ENCODE peak calls at places on chromosome 11, in five cellular contexts. J is hypothalamus, I is GM20000, L is heart right ventricle, A is GM10248. T is an unnamed sample.

GRCh38 chr11:100827934-100828661 is 141.0 kb downstream of the ARHGAP42 start:
- DNase-seq in J (no peak), I (peak; percentile 5), L (no peak), A (no peak), T (no peak)

GRCh38 chr11:42576318-42576717 is 735.5 kb upstream of the API5 start:
- DNase-seq in J (no peak), I (no peak), L (no peak), A (no peak), T (no peak)

GRCh38 chr11:92765965-92766371 is 203.5 kb upstream of the MTNR1B start:
- DNase-seq in J (no peak), I (no peak), L (peak; percentile 56), A (no peak), T (peak; percentile 40)

GRCh38 chr11:134625631-134626030 is 213.6 kb upstream of the B3GAT1 start:
- DNase-seq in J (no peak), I (no peak), L (no peak), A (no peak), T (no peak)

GRCh38 chr11:10500757-10501684 is 40.0 kb downstream of the RNF141 start:
- DNase-seq in J (no peak), I (no peak), L (no peak), A (no peak), T (no peak)

GRCh38 chr11:120818097-120818496 is 205.8 kb upstream of the TBCEL start:
- DNase-seq in J (no peak), I (no peak), L (no peak), A (no peak), T (no peak)

GRCh38 chr11:45997599-45997998 is 75.1 kb downstream of the LARGE2 start:
- DNase-seq in J (no peak), I (no peak), L (no peak), A (no peak), T (no peak)

GRCh38 chr11:19218801-19219460 is 17.1 kb upstream of the CSRP3 start:
- DNase-seq in J (no peak), I (no peak), L (peak; percentile 69), A (no peak), T (peak; percentile 60)

GRCh38 chr11:130813196-130813595 is 103.1 kb downstream of the SNX19 start:
- DNase-seq in J (no peak), I (no peak), L (no peak), A (no peak), T (no peak)

T was measured in left cardiac atrium.